ENCODE peak calls at places on chromosome 15, in six cellular contexts. P, V, K, A, H and U are unnamed samples.

GRCh38 chr15:74128785-74129350 is 1.5 kb upstream of the ISLR2 start:
- DNase-seq in K (no peak), H (no peak), A (no peak), P (no peak), V (no peak), U (no peak)

GRCh38 chr15:78220713-78221112 is 13.7 kb downstream of the ACSBG1 start:
- DNase-seq in H (no peak), V (no peak), K (no peak), P (no peak), A (no peak), U (no peak)

GRCh38 chr15:31245756-31246155 is 80.9 kb upstream of the KLF13 start:
- DNase-seq in K (no peak), H (no peak), A (no peak), P (no peak), V (no peak), U (no peak)

GRCh38 chr15:23069496-23070166 is 30.3 kb upstream of the TUBGCP5 start:
- DNase-seq in K (no peak), P (no peak), A (no peak), V (no peak), H (no peak), U (no peak)

GRCh38 chr15:43893956-43894355 is 67.2 kb downstream of the WDR76 start:
- DNase-seq in A (no peak), V (no peak), H (no peak), K (no peak), P (no peak), U (no peak)

GRCh38 chr15:42547926-42548257 is 701 bp downstream of the LRRC57 start:
- DNase-seq in K (no peak), A (no peak), V (no peak), P (no peak), H (peak; percentile 17), U (no peak)

GRCh38 chr15:34359416-34359815 is 7.6 kb downstream of the LPCAT4 start:
- DNase-seq in V (no peak), A (no peak), K (no peak), P (no peak), H (no peak), U (no peak)

GRCh38 chr15:57462391-57462790 is 86.1 kb downstream of the CGNL1 start:
- DNase-seq in A (no peak), K (no peak), V (no peak), P (no peak), H (no peak), U (no peak)

GRCh38 chr15:48469271-48469670 is 138.0 kb downstream of the DUT start:
- DNase-seq in V (no peak), H (no peak), P (no peak), A (no peak), K (no peak), U (no peak)

GRCh38 chr15:40028853-40029252 is 10.1 kb downstream of the SRP14 start:
- DNase-seq in P (no peak), V (no peak), A (no peak), K (no peak), H (no peak), U (no peak)

GRCh38 chr15:68059630-68060029 is 5.5 kb downstream of the PIAS1 start:
- DNase-seq in H (no peak), P (no peak), K (no peak), V (no peak), A (no peak), U (no peak)

GRCh38 chr15:72198410-72199270 is 1.1 kb upstream of the GRAMD2A start:
- DNase-seq in P (no peak), A (no peak), V (no peak), H (no peak), K (peak; percentile 32), U (no peak)

GRCh38 chr15:74776851-74777768 is 4.8 kb upstream of the CSK start:
- DNase-seq in H (no peak), A (no peak), K (peak; percentile 61), P (peak; percentile 55), V (peak; percentile 47), U (no peak)

GRCh38 chr15:99507016-99507731 is 58.6 kb upstream of the MEF2A start:
- DNase-seq in P (no peak), V (no peak), K (no peak), A (no peak), H (peak; percentile 41), U (no peak)

GRCh38 chr15:73947651-73948050 is 21.4 kb downstream of the LOXL1 start:
- DNase-seq in A (no peak), H (no peak), V (no peak), K (no peak), P (no peak), U (no peak)

GRCh38 chr15:62135532-62136134 is 29.5 kb downstream of the C2CD4B start:
- DNase-seq in V (no peak), A (no peak), K (no peak), P (no peak), H (no peak), U (no peak)

GRCh38 chr15:81163961-81164800 is 30.1 kb downstream of the CFAP161 start:
- DNase-seq in V (no peak), A (no peak), P (no peak), H (no peak), K (no peak), U (no peak)

GRCh38 chr15:52002351-52002750 is 16.7 kb upstream of the MAPK6 start:
- DNase-seq in P (no peak), K (no peak), V (no peak), A (no peak), H (no peak), U (no peak)

GRCh38 chr15:48823237-48823636 is 12.4 kb upstream of the CEP152 start:
- DNase-seq in V (no peak), A (no peak), P (no peak), K (no peak), H (no peak), U (no peak)

GRCh38 chr15:74226761-74227540 is 9.2 kb upstream of the CCDC33 start:
- DNase-seq in H (no peak), K (no peak), P (no peak), V (no peak), A (no peak), U (no peak)

GRCh38 chr15:74866090-74866489 is 7.1 kb downstream of the SCAMP2 start:
- DNase-seq in P (no peak), H (no peak), K (no peak), A (no peak), V (no peak), U (no peak)

GRCh38 chr15:92683511-92683834 is 27.9 kb upstream of the FAM174B start:
- DNase-seq in A (no peak), K (no peak), H (no peak), P (no peak), V (no peak), U (no peak)

GRCh38 chr15:56838085-56838484 is 80.4 kb upstream of the TCF12 start:
- DNase-seq in K (no peak), P (no peak), V (no peak), H (no peak), A (no peak), U (no peak)

GRCh38 chr15:70526221-70526973 is 237.0 kb downstream of the UACA start:
- DNase-seq in V (no peak), H (peak; percentile 34), K (no peak), A (peak; percentile 58), P (no peak), U (no peak)

GRCh38 chr15:77985031-77985930 is 92.2 kb downstream of the TBC1D2B start:
- DNase-seq in V (no peak), K (no peak), P (no peak), H (no peak), A (no peak), U (peak; percentile 10)

GRCh38 chr15:93331545-93332117 is 242.6 kb upstream of the RGMA start:
- DNase-seq in V (no peak), A (no peak), K (no peak), H (no peak), P (no peak), U (no peak)

GRCh38 chr15:48360841-48361240 is 29.6 kb downstream of the DUT start:
- DNase-seq in P (no peak), H (no peak), A (no peak), K (no peak), V (no peak), U (no peak)

GRCh38 chr15:31159837-31160236 is 58.3 kb upstream of the TRPM1 start:
- DNase-seq in P (no peak), K (no peak), V (no peak), H (no peak), A (no peak), U (no peak)

GRCh38 chr15:78216276-78217229 is 17.8 kb downstream of the ACSBG1 start:
- DNase-seq in P (no peak), A (no peak), V (no peak), H (no peak), K (no peak), U (no peak)

GRCh38 chr15:66780172-66780972 is 78.3 kb downstream of the SMAD6 start:
- DNase-seq in A (no peak), K (no peak), V (no peak), P (no peak), H (no peak), U (no peak)

GRCh38 chr15:67823371-67824156 is 1.7 kb upstream of the SKOR1 start:
- DNase-seq in V (no peak), H (no peak), K (peak; percentile 32), P (no peak), A (no peak), U (no peak)

GRCh38 chr15:63522143-63522531 is 17.7 kb downstream of the USP3 start:
- DNase-seq in K (no peak), V (no peak), A (no peak), P (no peak), H (no peak), U (no peak)

GRCh38 chr15:38878946-38879345 is 314.3 kb upstream of the RASGRP1 start:
- DNase-seq in V (no peak), A (no peak), H (no peak), K (no peak), P (no peak), U (no peak)

GRCh38 chr15:64213646-64214045 is 50.8 kb upstream of the PPIB start:
- DNase-seq in H (no peak), A (no peak), P (no peak), V (no peak), K (no peak), U (no peak)